ENCODE peak calls at places on chromosomes 16 and 17, in five cellular contexts. K, F, S, U and V are unnamed samples.

GRCh38 chr16:23505180-23505665 is 5.1 kb downstream of the GGA2 start:
- DNase-seq in K (peak), F (no peak), U (no peak), S (no peak), V (no peak)

GRCh38 chr16:88377961-88378360 is 4.8 kb upstream of the ZNF469 start:
- DNase-seq in S (no peak), F (peak), U (no peak), K (no peak), V (no peak)

GRCh38 chr17:1736348-1737281 is 6.1 kb upstream of the SERPINF2 start:
- DNase-seq in K (peak), F (no peak), U (no peak), S (no peak), V (peak)

GRCh38 chr17:61462734-61463067 is 10.5 kb downstream of the TBX4 start:
- DNase-seq in F (no peak), U (no peak), K (no peak), S (no peak), V (no peak)

GRCh38 chr17:70099267-70099666 is 24.2 kb downstream of the KCNJ16 start:
- DNase-seq in F (no peak), K (no peak), S (no peak), U (no peak), V (no peak)

GRCh38 chr17:9986754-9987382 is 81.8 kb upstream of the RCVRN start:
- DNase-seq in U (peak), S (no peak), K (no peak), F (no peak), V (no peak)

GRCh38 chr17:76394166-76394565 is 9.8 kb downstream of the SPHK1 start:
- DNase-seq in F (no peak), K (no peak), U (no peak), S (peak), V (no peak)

GRCh38 chr17:27264068-27264812 is 29.7 kb upstream of the WSB1 start:
- DNase-seq in S (no peak), K (no peak), U (no peak), F (no peak), V (no peak)

GRCh38 chr17:81080056-81080455 is 45.1 kb downstream of the BAIAP2 start:
- DNase-seq in K (no peak), S (no peak), F (no peak), U (no peak), V (no peak)

GRCh38 chr17:47941998-47942490 is 673 bp downstream of the PNPO start:
- DNase-seq in K (no peak), S (no peak), U (no peak), F (no peak), V (no peak)

GRCh38 chr16:66566051-66566901 is at the start of gene CMTM1:
- DNase-seq in U (no peak), K (no peak), F (no peak), S (no peak), V (no peak)
- TF ChIP-seq CTCF in U (no peak), K (no peak), F (no peak), S (no peak), V (no peak)

DNA sequence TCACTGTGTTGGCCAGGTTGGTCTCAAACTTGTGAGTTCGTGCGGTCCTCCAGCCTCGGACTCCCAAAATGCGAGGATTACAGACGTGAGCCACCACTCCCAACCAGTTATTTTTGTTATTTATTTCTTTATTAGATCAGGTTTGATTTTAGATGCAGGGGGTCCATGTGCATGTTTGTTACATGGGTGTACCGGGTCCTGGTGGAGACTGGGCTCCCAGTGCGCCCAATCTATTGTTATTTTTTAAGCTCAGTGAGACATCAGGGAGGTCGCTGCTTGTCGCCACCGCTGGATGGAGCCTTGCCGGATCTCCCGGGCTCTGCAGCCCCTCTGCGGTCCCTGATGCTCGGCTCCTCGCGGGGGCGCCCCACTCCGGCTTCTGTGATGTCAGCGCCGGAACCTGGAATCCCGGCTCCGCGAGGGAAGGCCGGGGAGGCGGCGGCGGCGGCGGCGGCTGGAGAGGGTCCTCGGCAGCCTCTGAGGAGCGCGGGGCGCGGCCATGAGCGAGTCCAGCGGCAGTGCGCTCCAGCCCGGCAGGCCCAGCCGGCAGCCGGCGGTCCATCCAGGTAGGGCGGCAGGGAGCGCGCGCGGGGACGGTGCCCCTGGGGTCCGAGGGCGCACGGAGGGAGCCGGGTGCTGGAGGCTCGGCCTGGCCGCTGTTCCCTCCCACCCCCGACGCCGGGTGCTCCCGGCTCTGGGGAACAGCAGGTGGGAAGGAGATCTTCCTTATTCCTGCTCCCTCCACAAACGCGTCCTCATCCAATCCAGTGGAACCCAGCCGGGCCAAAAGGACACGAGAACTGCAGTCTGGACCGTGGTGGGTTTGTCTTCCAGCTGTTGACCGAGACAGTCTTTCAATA is at the start of gene TMC7:
- DNase-seq in K (peak), U (peak), S (no peak), F (peak), V (peak)
- TF ChIP-seq CTCF in K (peak), U (peak), S (peak), F (peak), V (no peak)

GRCh38 chr16:30722443-30722842 is 23.5 kb downstream of the SRCAP start:
- DNase-seq in K (no peak), U (no peak), S (no peak), F (no peak), V (no peak)
- TF ChIP-seq CTCF in K (peak), U (no peak), S (no peak), F (no peak), V (no peak)

GRCh38 chr17:57603978-57604377 is 141.1 kb downstream of the CCDC182 start:
- DNase-seq in S (no peak), U (peak), F (no peak), K (no peak), V (no peak)

GRCh38 chr17:57605734-57606105 is 139.4 kb downstream of the CCDC182 start:
- DNase-seq in U (no peak), K (no peak), S (no peak), F (no peak), V (no peak)

GRCh38 chr17:57606111-57606875 is 138.8 kb downstream of the CCDC182 start:
- DNase-seq in K (no peak), F (no peak), S (no peak), U (peak), V (no peak)

GRCh38 chr17:57603541-57603940 is 141.6 kb downstream of the CCDC182 start:
- DNase-seq in S (no peak), K (no peak), F (no peak), U (peak), V (no peak)

GRCh38 chr17:57604771-57605733 is 140.0 kb downstream of the CCDC182 start:
- DNase-seq in K (peak), U (peak), S (no peak), F (peak), V (no peak)
- TF ChIP-seq CTCF in K (peak), U (no peak), S (no peak), F (no peak), V (no peak)

GRCh38 chr16:73047536-73048291 is at the start of gene ZFHX3:
- DNase-seq in F (peak), K (peak), S (no peak), U (peak), V (no peak)
- TF ChIP-seq CTCF in F (no peak), K (peak), S (no peak), U (no peak), V (no peak)

DNA sequence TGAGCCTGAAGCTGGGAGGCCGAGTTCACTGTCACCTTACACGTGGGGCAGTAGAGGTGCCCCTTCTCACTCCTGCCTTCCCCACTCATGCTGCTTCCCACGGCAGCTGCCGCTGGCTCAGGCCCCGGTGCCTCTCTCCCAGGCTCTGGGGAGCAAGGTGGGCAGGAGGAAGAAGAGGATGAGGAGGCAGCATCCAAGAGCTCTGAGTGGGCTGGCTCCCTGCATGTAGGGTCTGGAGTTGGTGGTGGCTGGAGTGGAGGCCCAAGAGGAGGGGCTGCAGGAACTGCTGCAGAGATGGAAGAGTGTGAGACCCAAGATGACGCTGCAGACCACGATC is 8.9 kb downstream of the NKIRAS2 start:
- DNase-seq in S (no peak), F (no peak), U (no peak), K (no peak), V (no peak)
- TF ChIP-seq CTCF in S (peak), F (no peak), U (no peak), K (no peak), V (no peak)

DNA sequence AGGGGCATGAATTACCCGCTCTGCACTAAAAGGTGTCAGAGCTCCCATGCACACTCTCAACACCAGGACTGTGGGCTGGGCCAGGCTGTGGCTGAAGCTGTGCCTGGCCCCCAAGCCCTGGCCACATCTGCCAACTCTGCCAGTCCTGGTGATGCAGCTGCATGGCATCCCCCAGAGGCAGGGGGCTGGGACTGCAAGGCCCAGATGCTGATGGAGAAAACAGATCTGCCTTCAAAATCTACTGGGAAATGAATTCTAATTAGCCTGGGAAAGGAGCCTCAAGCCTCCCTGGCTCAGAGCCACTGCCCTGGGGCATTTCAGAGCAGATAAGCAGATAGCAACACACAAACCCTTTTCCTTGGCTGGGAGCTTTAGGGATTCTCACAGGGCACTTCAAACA is 3.4 kb downstream of the CHST6 start:
- DNase-seq in F (peak), U (no peak), K (no peak), S (no peak), V (no peak)
- TF ChIP-seq CTCF in F (peak), U (no peak), K (no peak), S (peak), V (no peak)

GRCh38 chr17:78736526-78737079 is 45.5 kb downstream of the CYTH1 start:
- DNase-seq in F (no peak), S (no peak), U (peak), K (no peak), V (no peak)
- TF ChIP-seq CTCF in F (no peak), S (no peak), U (no peak), K (no peak), V (no peak)

GRCh38 chr17:68871447-68871846 is 83.7 kb downstream of the ABCA8 start:
- DNase-seq in S (no peak), K (no peak), F (no peak), U (no peak), V (no peak)
- TF ChIP-seq CTCF in S (no peak), K (no peak), F (no peak), U (no peak), V (no peak)